ENCODE peak calls at places on chromosomes 2 and 18, in seven cellular contexts. C, K, U, S, Y, E and M are unnamed samples. For H3K36me3, the result is how much of the 10 kb centered on the place peaks cover.

GRCh38 chr2:96329416-96329815 is 4.3 kb downstream of the ITPRIPL1 start:
- DNase-seq in K (no peak), U (no peak), E (no peak), S (no peak), Y (no peak), C (no peak), M (peak)

GRCh38 chr18:54775686-54776085 is 52.6 kb upstream of the RAB27B start:
- DNase-seq in Y (no peak), C (no peak), S (no peak), U (no peak), E (peak), K (no peak), M (no peak)

GRCh38 chr2:221518937-221519635 is 53.0 kb downstream of the EPHA4 start:
- DNase-seq in K (no peak), U (no peak), E (no peak), S (no peak), C (no peak), Y (no peak), M (no peak)

GRCh38 chr2:75602724-75603342 is 42.1 kb upstream of the EVA1A start:
- DNase-seq in C (no peak), Y (no peak), K (no peak), S (no peak), E (no peak), U (no peak), M (no peak)

GRCh38 chr2:64952896-64953482 is 36.2 kb upstream of the SLC1A4 start:
- DNase-seq in S (no peak), K (no peak), U (no peak), C (no peak), Y (no peak), E (no peak), M (no peak)

GRCh38 chr2:162065767-162066166 is 8.2 kb downstream of the DPP4 start:
- DNase-seq in K (no peak), Y (no peak), E (no peak), U (no peak), S (no peak), C (no peak), M (no peak)

GRCh38 chr2:60710707-60711106 is 45.4 kb upstream of the PAPOLG start:
- DNase-seq in Y (no peak), C (no peak), S (no peak), K (no peak), E (no peak), U (no peak), M (no peak)

GRCh38 chr2:18740428-18740827 is 151.1 kb upstream of the NT5C1B start:
- DNase-seq in Y (no peak), K (no peak), S (no peak), U (no peak), C (peak), E (no peak), M (no peak)

GRCh38 chr2:98300475-98300874 is 45.8 kb upstream of the CNGA3 start:
- DNase-seq in K (no peak), S (no peak), U (no peak), Y (no peak), C (no peak), E (no peak), M (no peak)

GRCh38 chr2:217186565-217187218 is 326.8 kb upstream of the TNP1 start:
- DNase-seq in U (no peak), S (no peak), Y (no peak), K (no peak), C (peak), E (no peak), M (no peak)

GRCh38 chr2:164826293-164827243 is 15.1 kb downstream of the COBLL1 start:
- DNase-seq in C (peak), K (no peak), U (no peak), S (no peak), E (peak), Y (no peak), M (no peak)

GRCh38 chr2:111209045-111209514 is 88.4 kb downstream of the BCL2L11 start:
- DNase-seq in Y (no peak), K (no peak), S (no peak), U (no peak), E (no peak), C (no peak), M (no peak)

GRCh38 chr2:42614838-42615237 is 46.4 kb downstream of the MTA3 start:
- DNase-seq in Y (no peak), K (no peak), E (no peak), C (no peak), S (no peak), U (peak), M (no peak)

GRCh38 chr2:78861546-78861945 is 164.0 kb upstream of the REG3G start:
- DNase-seq in U (no peak), E (peak), Y (peak), C (no peak), K (no peak), S (peak), M (peak)

GRCh38 chr2:202429164-202429980 is 53.2 kb downstream of the BMPR2 start:
- DNase-seq in K (no peak), Y (peak), S (no peak), U (no peak), C (no peak), E (no peak), M (no peak)
- H3K4me3 ChIP-seq in K (no peak), Y (no peak), S (no peak), U (no peak), C (no peak), E (no peak), M (no peak)

GRCh38 chr2:127712999-127713398 is 11.7 kb downstream of the SFT2D3 start:
- DNase-seq in E (no peak), K (no peak), U (no peak), S (no peak), C (no peak), Y (no peak), M (no peak)
- H3K36me3 ChIP-seq in E (under half), K (under half), U (under half), S (under half), C (under half), Y (under half), M (half or more)

DNA sequence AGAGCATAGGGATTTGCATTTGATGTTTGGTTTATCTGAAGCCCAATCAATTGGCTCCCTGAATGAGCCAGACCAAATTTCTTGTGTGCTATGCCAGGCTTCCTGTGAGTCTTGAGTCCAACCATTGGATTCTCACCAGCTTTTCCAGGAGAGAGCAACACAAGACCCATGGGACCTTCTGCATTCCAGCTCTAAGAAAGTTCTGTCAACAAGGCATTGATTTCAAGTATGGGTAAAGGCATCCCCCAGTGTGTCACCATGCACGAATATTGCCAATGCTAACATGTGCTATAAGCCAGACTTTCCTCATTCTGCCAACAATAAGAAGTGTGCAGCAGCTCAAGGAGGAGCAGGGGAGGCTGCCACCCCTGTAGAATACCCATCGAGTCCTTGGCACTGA is 266.6 kb downstream of the ETAA1 start:
- DNase-seq in C (no peak), S (no peak), U (no peak), E (no peak), Y (no peak), K (no peak), M (no peak)
- H3K4me3 ChIP-seq in C (no peak), S (no peak), U (no peak), E (no peak), Y (no peak), K (no peak), M (no peak)

GRCh38 chr2:232831496-232831895 is 38.6 kb upstream of the SNORC start:
- DNase-seq in K (no peak), S (no peak), C (no peak), E (no peak), U (no peak), Y (no peak), M (no peak)
- H3K36me3 ChIP-seq in K (half or more), S (under half), C (under half), E (half or more), U (under half), Y (under half), M (under half)

GRCh38 chr2:176122633-176123482 is at the start of gene HOXD9:
- DNase-seq in S (no peak), U (peak), C (no peak), Y (no peak), K (no peak), E (peak), M (no peak)
- H3K4me3 ChIP-seq in S (no peak), U (peak), C (peak), Y (peak), K (no peak), E (peak), M (no peak)

GRCh38 chr2:134865388-134865787 is 27.0 kb downstream of the ACMSD start:
- DNase-seq in U (no peak), C (no peak), Y (no peak), K (no peak), E (no peak), S (no peak), M (no peak)
- H3K36me3 ChIP-seq in U (under half), C (under half), Y (under half), K (under half), E (under half), S (under half), M (under half)

GRCh38 chr18:58887613-58887963 is 22.9 kb downstream of the ZNF532 start:
- DNase-seq in U (peak), K (no peak), E (no peak), Y (no peak), C (peak), S (no peak), M (no peak)
- H3K4me3 ChIP-seq in U (no peak), K (no peak), E (no peak), Y (no peak), C (peak), S (peak), M (no peak)

DNA sequence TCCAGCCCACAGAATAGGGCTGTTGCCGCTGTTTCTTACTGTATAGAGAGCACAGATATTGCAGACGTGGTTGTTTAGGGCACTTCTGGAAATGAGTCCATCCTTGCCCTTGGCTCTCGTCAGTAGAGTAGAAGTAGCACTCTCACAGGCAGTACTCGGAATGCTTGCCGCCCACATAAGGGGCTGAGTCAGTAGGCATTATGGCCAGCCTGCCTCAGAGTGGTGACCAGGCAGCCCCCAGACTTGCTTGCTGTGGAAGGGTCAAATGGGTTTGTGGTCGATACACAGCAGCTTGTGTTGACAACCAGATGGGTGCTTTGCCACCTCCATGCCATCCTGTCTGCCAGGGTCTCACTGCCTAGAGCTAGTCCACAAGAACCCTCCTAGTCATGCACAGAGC is 38.7 kb downstream of the PLEKHB2 start:
- DNase-seq in U (no peak), C (no peak), S (no peak), E (no peak), Y (no peak), K (no peak), M (no peak)
- H3K36me3 ChIP-seq in U (under half), C (under half), S (under half), E (under half), Y (under half), K (half or more), M (under half)

GRCh38 chr2:128282246-128282975 is 36.3 kb downstream of the HS6ST1 start:
- DNase-seq in K (no peak), C (no peak), S (no peak), U (no peak), E (no peak), Y (no peak), M (no peak)
- H3K4me3 ChIP-seq in K (no peak), C (no peak), S (no peak), U (no peak), E (no peak), Y (no peak), M (no peak)

DNA sequence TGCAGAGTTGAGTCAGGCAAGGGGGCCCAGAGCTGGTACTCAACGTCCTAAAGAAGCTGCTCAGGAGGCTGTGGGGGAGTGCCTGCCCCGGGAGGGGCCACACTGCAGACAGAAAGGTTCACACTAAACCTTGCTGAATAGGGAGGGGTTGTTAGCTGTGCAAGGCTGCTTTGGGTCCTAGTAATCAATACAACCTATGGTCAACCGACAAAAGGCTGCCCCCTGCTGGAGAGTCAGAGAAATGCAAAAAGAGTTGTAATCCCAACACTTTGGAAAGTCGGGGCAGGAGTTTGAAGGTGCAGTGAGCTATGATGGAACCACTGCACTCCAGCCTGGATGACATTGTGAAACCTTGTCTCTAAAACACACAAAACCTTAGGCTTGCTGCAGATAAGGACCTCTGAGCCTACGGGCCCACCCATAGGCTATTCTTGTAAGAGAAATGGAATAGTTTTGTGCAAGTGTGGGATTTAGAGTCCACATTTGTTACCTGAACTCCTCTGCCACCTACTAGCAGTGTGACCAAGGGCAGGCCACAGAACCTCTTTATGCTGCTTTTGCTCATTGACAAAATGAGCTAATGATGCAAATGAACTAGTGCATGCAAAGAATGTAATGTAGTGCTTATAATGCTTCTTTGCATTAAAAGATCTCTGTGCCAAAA is 81.5 kb downstream of the PRPF40A start:
- DNase-seq in Y (peak), C (peak), S (peak), K (peak), E (peak), U (peak), M (peak)
- H3K36me3 ChIP-seq in Y (under half), C (under half), S (under half), K (under half), E (under half), U (under half), M (under half)